ENCODE peak calls at places on chromosomes 11 and 22, in nine cellular contexts. B, F, J, T, R, X, L, Z and A are unnamed samples.
A peak's percentile ranks its signal among the peaks of the same experiment; 100 is the strongest.

GRCh38 chr22:20885557-20886323 is 26.9 kb downstream of the SNAP29 start:
- DNase-seq in F (peak; percentile 75), T (peak; percentile 36), Z (peak; percentile 92), R (peak; percentile 92), X (peak; percentile 96), J (peak; percentile 45), B (peak; percentile 70), L (peak; percentile 78), A (peak; percentile 89)

GRCh38 chr11:3105791-3106735 is 48.8 kb upstream of the CARS1 start:
- DNase-seq in Z (peak; percentile 16), J (no peak), L (peak; percentile 60), R (peak; percentile 47), T (no peak), X (peak; percentile 34), F (no peak), B (no peak), A (no peak)

GRCh38 chr11:92397356-92397755 is 172.7 kb downstream of the FAT3 start:
- DNase-seq in B (no peak), R (no peak), J (no peak), T (no peak), Z (no peak), L (no peak), F (no peak), X (no peak), A (no peak)

GRCh38 chr22:18965526-18966421 is 29.7 kb upstream of the PRODH start:
- DNase-seq in R (peak; percentile 56), T (no peak), J (no peak), X (no peak), B (no peak), Z (no peak), F (no peak), L (no peak), A (no peak)

GRCh38 chr11:30608534-30608933 is 22.4 kb upstream of the MPPED2 start:
- DNase-seq in J (no peak), L (no peak), R (no peak), F (no peak), T (no peak), X (peak; percentile 53), B (no peak), Z (no peak), A (no peak)

GRCh38 chr22:41075946-41076345 is 16.4 kb upstream of the EP300 start:
- DNase-seq in T (no peak), R (no peak), Z (no peak), F (no peak), L (no peak), X (no peak), J (no peak), B (no peak), A (no peak)

GRCh38 chr11:78094250-78094649 is 14.6 kb upstream of the NDUFC2 start:
- DNase-seq in R (no peak), B (no peak), Z (no peak), J (no peak), T (no peak), X (no peak), L (no peak), F (no peak), A (no peak)

GRCh38 chr11:19559746-19560145 is 152.9 kb upstream of the NAV2 start:
- DNase-seq in J (no peak), Z (no peak), F (no peak), L (no peak), R (no peak), B (no peak), T (no peak), X (no peak), A (no peak)

GRCh38 chr22:36406139-36406538 is 18.4 kb upstream of the MYH9 start:
- DNase-seq in Z (no peak), R (no peak), B (no peak), J (no peak), T (no peak), F (no peak), L (no peak), X (no peak), A (no peak)

GRCh38 chr11:69492201-69492991 is 10.9 kb downstream of the LINC01488 start:
- DNase-seq in Z (no peak), B (no peak), X (no peak), F (peak; percentile 9), R (no peak), J (no peak), L (no peak), T (no peak), A (no peak)

GRCh38 chr11:13667795-13668101 is 720 bp upstream of the FAR1 start:
- DNase-seq in T (no peak), B (no peak), J (no peak), Z (no peak), X (no peak), R (no peak), L (no peak), F (no peak), A (no peak)

GRCh38 chr11:110065189-110065588 is 28.0 kb upstream of the ZC3H12C start:
- DNase-seq in F (no peak), Z (no peak), B (no peak), X (no peak), J (no peak), T (no peak), R (no peak), L (no peak), A (no peak)

GRCh38 chr22:39545310-39546063 is 12.9 kb upstream of the RPS19BP1 start:
- DNase-seq in R (no peak), J (no peak), Z (peak; percentile 65), L (no peak), X (peak; percentile 95), B (no peak), T (no peak), F (no peak), A (peak; percentile 75)

GRCh38 chr11:75801362-75802021 is 13.5 kb upstream of the UVRAG start:
- DNase-seq in J (no peak), T (no peak), B (no peak), R (no peak), L (peak; percentile 58), Z (no peak), X (peak; percentile 21), F (no peak), A (no peak)

GRCh38 chr22:22770881-22771280 is 116.7 kb upstream of the IGLL5 start:
- DNase-seq in F (no peak), B (no peak), L (no peak), R (no peak), T (no peak), X (no peak), J (no peak), Z (no peak), A (no peak)

GRCh38 chr22:36457688-36458450 is 23.6 kb downstream of the TXN2 start:
- DNase-seq in X (peak; percentile 71), R (no peak), J (no peak), L (no peak), F (peak; percentile 73), T (no peak), B (peak; percentile 64), Z (no peak), A (no peak)

DNA sequence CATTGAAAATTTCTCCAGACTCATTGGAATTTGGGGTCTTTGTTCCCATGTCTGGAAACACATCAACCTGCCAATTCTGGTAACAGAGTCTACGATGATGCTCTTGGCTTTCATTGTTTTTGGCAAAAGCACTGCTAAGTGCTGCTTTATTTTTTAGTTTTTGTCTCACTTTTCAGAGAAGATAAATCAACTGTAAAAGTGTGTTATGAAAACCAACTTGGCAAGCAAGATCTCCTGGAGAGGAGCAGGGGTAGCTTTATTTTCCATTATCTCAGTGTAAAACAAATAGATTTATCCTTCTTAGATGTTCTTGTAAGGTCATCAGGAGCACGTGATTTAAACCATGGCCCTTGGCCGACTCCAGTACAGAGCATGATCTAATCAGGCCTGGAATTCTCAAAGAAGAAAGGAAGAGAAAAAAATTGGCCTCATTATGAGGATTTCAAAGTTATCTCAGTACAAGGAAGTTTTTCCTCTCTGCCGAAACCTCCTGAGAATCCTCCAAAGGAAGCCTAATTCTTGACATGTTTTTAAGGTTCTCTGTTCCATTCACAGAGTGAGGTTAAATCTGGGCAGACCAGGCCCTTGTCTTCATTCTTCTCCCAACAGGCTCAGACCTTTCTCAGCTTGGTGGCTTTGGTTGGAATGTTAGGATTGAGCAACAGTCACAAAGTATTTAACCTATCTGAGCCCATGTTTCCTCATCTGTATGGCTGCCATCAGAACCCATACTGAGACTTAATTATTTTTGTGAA is 16.4 kb upstream of the PAMR1 start:
- DNase-seq in X (no peak), F (peak; percentile 29), J (peak; percentile 43), T (no peak), R (no peak), B (peak; percentile 79), L (peak; percentile 82), Z (peak; percentile 23), A (peak; percentile 62)
- TF ChIP-seq CTCF in X (no peak), F (no peak), J (no peak), T (no peak), R (no peak), B (no peak), L (no peak), Z (no peak), A (no peak)

GRCh38 chr22:46148336-46148735 is 2.0 kb upstream of the PPARA start:
- DNase-seq in Z (peak; percentile 56), R (no peak), B (peak; percentile 12), X (peak; percentile 38), L (no peak), F (no peak), J (no peak), T (no peak), A (no peak)
- H3K9me3 ChIP-seq in Z (no peaks in the 10 kb centered on the region), R (no peaks in the 10 kb centered on the region), B (no peaks in the 10 kb centered on the region), X (no peaks in the 10 kb centered on the region), L (no peaks in the 10 kb centered on the region), F (no peaks in the 10 kb centered on the region), J (no peaks in the 10 kb centered on the region), T (no peaks in the 10 kb centered on the region), A (no peaks in the 10 kb centered on the region)

DNA sequence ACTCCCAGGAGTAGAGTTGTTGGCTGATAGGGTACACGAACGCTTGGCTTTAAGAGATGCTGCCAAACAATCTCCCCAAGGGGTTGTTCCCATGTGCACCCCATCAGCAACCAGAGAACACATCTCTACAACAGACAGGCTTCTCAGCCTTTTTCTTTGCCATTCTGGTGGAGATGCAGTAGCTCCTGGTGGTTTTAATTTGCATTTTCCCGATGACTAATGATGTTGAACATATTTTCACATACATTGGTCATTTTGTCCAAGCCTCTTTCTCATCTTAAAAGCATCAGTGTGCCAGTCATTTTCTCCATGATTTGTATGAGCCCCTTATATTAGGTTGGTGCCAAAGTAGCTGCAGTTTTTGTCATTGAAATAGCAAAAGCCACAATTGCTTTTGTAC is 21.8 kb downstream of the DHCR7 start:
- DNase-seq in B (no peak), R (no peak), J (no peak), L (no peak), F (no peak), T (no peak), Z (no peak), X (no peak), A (no peak)
- TF ChIP-seq CTCF in B (no peak), R (no peak), J (no peak), L (no peak), F (no peak), T (no peak), Z (no peak), X (no peak), A (no peak)

DNA sequence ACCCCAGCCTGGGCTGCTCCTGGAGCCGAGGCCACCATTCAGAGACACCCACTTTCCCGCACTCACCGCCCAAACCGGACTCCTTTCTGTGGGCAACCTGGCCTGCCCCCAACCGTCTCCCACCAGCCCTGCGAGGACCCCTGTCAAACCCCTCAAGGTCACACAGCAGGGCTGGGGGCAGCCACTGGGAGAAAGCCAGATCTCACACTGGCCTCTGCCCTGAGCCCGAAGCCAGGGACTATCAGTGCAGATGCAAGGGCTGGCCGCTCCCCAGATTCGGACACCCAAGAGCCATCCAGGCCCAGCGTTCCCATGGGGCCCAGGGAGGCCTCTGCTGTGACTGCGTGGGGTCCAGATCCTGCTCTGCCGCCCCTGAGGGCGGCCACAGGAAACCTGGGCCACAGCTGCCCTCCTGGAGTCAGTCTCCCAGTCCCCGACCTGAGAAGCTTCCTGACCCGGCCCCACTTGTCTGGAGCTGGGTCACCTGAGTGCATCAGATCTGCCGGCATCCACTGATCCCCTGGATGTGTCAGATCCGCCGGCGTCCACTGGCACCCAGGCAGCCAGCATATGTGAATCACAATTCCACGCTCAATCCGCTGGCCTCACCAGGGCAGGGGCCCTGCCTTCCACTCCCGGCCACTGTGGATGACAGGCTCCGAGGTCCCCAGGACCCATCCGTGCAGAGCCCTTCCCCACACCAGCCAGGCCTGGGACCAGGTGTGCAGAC is 139.7 kb downstream of the BRD1 start:
- DNase-seq in L (no peak), R (no peak), T (no peak), F (no peak), B (no peak), X (peak; percentile 35), Z (no peak), J (no peak), A (no peak)
- H3K9me3 ChIP-seq in L (no peaks in the 10 kb centered on the region), R (no peaks in the 10 kb centered on the region), T (no peaks in the 10 kb centered on the region), F (peaks cover 26% of the 10 kb centered on the region), B (no peaks in the 10 kb centered on the region), X (no peaks in the 10 kb centered on the region), Z (no peaks in the 10 kb centered on the region), J (no peaks in the 10 kb centered on the region), A (no peaks in the 10 kb centered on the region)